ENCODE peak calls at places on chromosomes 4 and X, in four cellular contexts. J, R, A and W are unnamed samples. For H3K27me3, the result is how much of the 10 kb centered on the place peaks cover.

GRCh38 chr4:16124232-16124631 is 40.4 kb upstream of the PROM1 start:
- DNase-seq in R (no peak), J (no peak), A (no peak), W (no peak)

GRCh38 chrX:119067023-119067739 is 5.6 kb upstream of the CT47C1 start:
- DNase-seq in J (peak), A (peak), R (peak), W (no peak)

GRCh38 chr4:41991916-41992767 is 1.8 kb downstream of the SLC30A9 start:
- DNase-seq in R (no peak), A (no peak), J (no peak), W (no peak)

GRCh38 chrX:40895246-40895645 is 159.9 kb upstream of the MED14 start:
- DNase-seq in A (no peak), R (no peak), J (no peak), W (no peak)

GRCh38 chr4:111641813-111642579 is 503.3 kb upstream of the FAM241A start:
- DNase-seq in J (peak), R (peak), A (peak), W (peak)

GRCh38 chr4:122758033-122758432 is 25.5 kb downstream of the BBS12 start:
- DNase-seq in R (no peak), A (no peak), J (no peak), W (no peak)

GRCh38 chr4:110075891-110076290 is 122.5 kb downstream of the ELOVL6 start:
- DNase-seq in R (no peak), J (no peak), A (no peak), W (no peak)

GRCh38 chr4:40953253-40954118 is 203.7 kb downstream of the NSUN7 start:
- DNase-seq in A (no peak), R (peak), J (no peak), W (no peak)

GRCh38 chrX:45198301-45198700 is 2.4 kb downstream of the DIPK2B start:
- DNase-seq in A (no peak), J (no peak), R (no peak), W (no peak)

GRCh38 chrX:115940348-115940747 is 230.2 kb upstream of the AGTR2 start:
- DNase-seq in A (no peak), J (no peak), R (no peak), W (no peak)

GRCh38 chr4:74805601-74806000 is 11.3 kb upstream of the BTC start:
- DNase-seq in J (no peak), R (no peak), A (peak), W (no peak)

GRCh38 chr4:139763668-139764067 is 98.0 kb downstream of the MGST2 start:
- DNase-seq in J (no peak), R (no peak), A (no peak), W (no peak)

GRCh38 chr4:48767055-48767454 is 13.0 kb downstream of the FRYL start:
- DNase-seq in J (no peak), A (no peak), R (no peak), W (no peak)
- TF ChIP-seq CTCF in J (no peak), A (no peak), R (no peak), W (no peak)

DNA sequence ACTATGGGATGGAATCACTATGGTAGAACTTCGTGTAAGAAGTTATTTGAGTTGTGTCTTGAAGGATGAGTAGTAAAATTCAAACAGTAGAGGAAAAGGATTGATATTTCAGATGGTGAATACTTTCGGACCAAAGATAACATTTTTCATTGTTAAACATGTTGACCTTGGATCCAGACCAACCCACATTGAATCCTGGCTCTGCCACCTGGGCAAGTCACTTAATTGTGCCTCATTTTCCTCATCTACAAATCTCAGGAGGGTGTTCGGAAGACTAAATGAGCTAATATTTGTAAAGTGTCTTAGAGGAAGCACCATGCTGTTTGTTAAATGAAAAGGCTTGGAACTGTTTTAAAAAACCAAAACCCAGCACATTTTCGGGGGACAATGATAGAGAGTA is 1.4 kb upstream of the AIFM1 start:
- DNase-seq in J (no peak), R (no peak), A (no peak), W (no peak)
- H3K4me3 ChIP-seq in J (no peak), R (no peak), A (peak), W (no peak)

DNA sequence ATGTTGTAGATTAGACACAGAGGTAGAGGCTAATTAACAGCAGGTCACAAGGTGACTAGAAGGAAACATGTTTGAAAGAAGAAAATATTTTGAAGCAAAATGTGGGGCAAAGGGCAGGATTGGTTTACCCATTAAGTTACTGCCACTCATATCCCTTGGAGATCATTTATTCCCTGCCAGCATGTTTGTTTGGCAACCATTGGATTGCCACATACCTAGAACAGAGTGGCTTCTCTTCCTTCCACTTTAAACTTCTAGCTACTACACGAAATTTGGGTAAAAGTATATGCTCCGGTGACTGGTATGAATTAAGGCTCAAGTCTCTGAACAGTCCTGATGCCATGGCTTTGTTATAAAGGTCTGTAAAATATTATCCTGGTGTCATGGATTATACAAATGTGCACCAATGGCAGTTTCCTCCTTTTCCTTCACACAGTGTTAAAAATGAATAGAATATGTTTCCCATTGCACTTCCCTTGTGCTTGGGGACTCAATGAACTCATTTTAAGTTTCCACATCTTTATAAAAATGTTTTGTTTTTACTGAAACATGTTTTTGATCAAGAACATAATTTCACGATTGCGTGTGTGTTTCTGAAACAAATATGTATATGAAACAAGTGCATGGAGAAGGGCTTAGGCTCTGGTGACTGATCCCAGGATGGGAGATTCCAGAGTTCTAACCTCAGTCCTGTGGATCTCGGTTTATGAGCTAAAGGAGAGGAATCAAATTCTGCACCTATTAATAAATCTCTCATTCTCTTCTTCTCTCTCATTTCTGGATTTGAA is 12.3 kb downstream of the BMP3 start:
- DNase-seq in R (no peak), A (no peak), J (no peak), W (no peak)
- H3K27me3 ChIP-seq in R (under half), A (under half), J (under half), W (under half)

GRCh38 chr4:11537846-11538245 is 109.2 kb upstream of the HS3ST1 start:
- DNase-seq in J (no peak), R (no peak), A (no peak), W (no peak)

GRCh38 chr4:11535333-11535732 is 106.6 kb upstream of the HS3ST1 start:
- DNase-seq in R (no peak), A (no peak), J (no peak), W (no peak)

GRCh38 chr4:11529625-11530201 is 101.0 kb upstream of the HS3ST1 start:
- DNase-seq in A (peak), R (no peak), J (peak), W (no peak)

GRCh38 chr4:11532138-11532537 is 103.4 kb upstream of the HS3ST1 start:
- DNase-seq in A (no peak), R (no peak), J (no peak), W (no peak)
- TF ChIP-seq CTCF in A (no peak), R (no peak), J (no peak), W (no peak)